ENCODE peak calls at places on chromosomes 2 and 18, in nine cellular contexts. L is SJSA1; I is Peyer's patch; Z is choroid plexus epithelial cell; Y is stimulated activated CD8-positive, alpha-beta memory T cell treated with anti-CD3 and anti-CD28 coated beads, Interleukin-15, amount 100 ng/mL, for 48 hours; X is renal cortical epithelial cell; T is GM23338; F is IMR-90; C is myocyte. N is an unnamed sample.

GRCh38 chr18:79924814-79925655 is 26.4 kb downstream of the SLC66A2 start:
- DNase-seq in L (peak), I (no peak), Z (peak), Y (no peak), X (no peak), T (no peak), F (no peak), C (peak), N (peak)

GRCh38 chr2:171317492-171318125 is 116.2 kb downstream of the METTL8 start:
- DNase-seq in L (no peak), I (no peak), Z (peak), Y (no peak), X (no peak), T (no peak), F (no peak), C (no peak), N (no peak)

GRCh38 chr2:72925328-72925943 is 8.1 kb downstream of the EMX1 start:
- DNase-seq in L (no peak), I (peak), Z (no peak), Y (no peak), X (no peak), T (peak), F (no peak), C (no peak), N (peak)

GRCh38 chr2:215427585-215427984 is 8.3 kb downstream of the FN1 start:
- DNase-seq in L (no peak), I (no peak), Z (peak), Y (no peak), X (no peak), T (no peak), F (peak), C (no peak), N (no peak)

GRCh38 chr2:132677661-132678060 is 7.7 kb upstream of the LYPD1 start:
- DNase-seq in L (no peak), I (no peak), Z (no peak), Y (no peak), X (no peak), T (no peak), F (peak), C (no peak), N (no peak)

GRCh38 chr2:183495589-183496267 is 371.5 kb downstream of the NUP35 start:
- DNase-seq in L (no peak), I (no peak), Z (no peak), Y (no peak), X (no peak), T (no peak), F (no peak), C (no peak), N (no peak)

GRCh38 chr2:72669121-72669520 is 156.7 kb downstream of the EXOC6B start:
- DNase-seq in L (no peak), I (no peak), Z (peak), Y (no peak), X (peak), T (no peak), F (peak), C (peak), N (no peak)

GRCh38 chr2:232476791-232477190 is 10.8 kb downstream of the ECEL1 start:
- DNase-seq in L (no peak), I (no peak), Z (no peak), Y (no peak), X (no peak), T (no peak), F (no peak), C (no peak), N (no peak)

GRCh38 chr2:110638976-110639695 is 38.7 kb downstream of the BUB1 start:
- DNase-seq in L (no peak), I (no peak), Z (peak), Y (no peak), X (no peak), T (no peak), F (no peak), C (no peak), N (no peak)